ENCODE peak calls at places on chromosome 11, in five cellular contexts. D, O, N, H and A are unnamed samples. For H3F3A and H3K4me1, the result is how much of the 10 kb centered on the place peaks cover.

GRCh38 chr11:71393283-71393682 is 54.9 kb downstream of the DHCR7 start:
- DNase-seq in D (no peak), O (no peak), N (no peak), H (no peak), A (no peak)

GRCh38 chr11:133227674-133228111 is 304.6 kb downstream of the OPCML start:
- DNase-seq in D (no peak), O (no peak), N (no peak), H (no peak), A (peak)

GRCh38 chr11:100789500-100789899 is 102.4 kb downstream of the ARHGAP42 start:
- DNase-seq in D (no peak), O (peak), N (no peak), H (no peak), A (no peak)

GRCh38 chr11:110529043-110529442 is 99.3 kb downstream of the FDX1 start:
- DNase-seq in D (peak), O (peak), N (peak), H (peak), A (peak)

GRCh38 chr11:134712228-134713145 is 300.4 kb upstream of the B3GAT1 start:
- DNase-seq in D (no peak), O (no peak), N (no peak), H (no peak), A (no peak)

GRCh38 chr11:125886997-125887372 is 483 bp upstream of the HYLS1 start:
- DNase-seq in D (peak), O (peak), N (peak), H (peak), A (no peak)

GRCh38 chr11:57903441-57904123 is 120.1 kb upstream of the OR9Q1 start:
- DNase-seq in D (peak), O (peak), N (peak), H (no peak), A (no peak)

GRCh38 chr11:56977324-56977723 is 11.4 kb upstream of the OR5AK2 start:
- DNase-seq in D (no peak), O (no peak), N (no peak), H (no peak), A (no peak)

GRCh38 chr11:46414899-46415298 is 23.3 kb upstream of the CHRM4 start:
- DNase-seq in D (no peak), O (no peak), N (no peak), H (no peak), A (no peak)

GRCh38 chr11:62602141-62603071 is 741 bp upstream of the MTA2 start:
- DNase-seq in D (peak), O (peak), N (no peak), H (no peak), A (peak)

GRCh38 chr11:16047073-16047472 is 309.3 kb downstream of the SOX6 start:
- DNase-seq in D (no peak), O (no peak), N (no peak), H (no peak), A (no peak)

GRCh38 chr11:75291741-75292140 is 51.2 kb downstream of the TPBGL start:
- DNase-seq in D (no peak), O (no peak), N (no peak), H (no peak), A (no peak)

GRCh38 chr11:13415201-13415600 is 47.8 kb downstream of the BTBD10 start:
- DNase-seq in D (no peak), O (peak), N (no peak), H (no peak), A (no peak)

DNA sequence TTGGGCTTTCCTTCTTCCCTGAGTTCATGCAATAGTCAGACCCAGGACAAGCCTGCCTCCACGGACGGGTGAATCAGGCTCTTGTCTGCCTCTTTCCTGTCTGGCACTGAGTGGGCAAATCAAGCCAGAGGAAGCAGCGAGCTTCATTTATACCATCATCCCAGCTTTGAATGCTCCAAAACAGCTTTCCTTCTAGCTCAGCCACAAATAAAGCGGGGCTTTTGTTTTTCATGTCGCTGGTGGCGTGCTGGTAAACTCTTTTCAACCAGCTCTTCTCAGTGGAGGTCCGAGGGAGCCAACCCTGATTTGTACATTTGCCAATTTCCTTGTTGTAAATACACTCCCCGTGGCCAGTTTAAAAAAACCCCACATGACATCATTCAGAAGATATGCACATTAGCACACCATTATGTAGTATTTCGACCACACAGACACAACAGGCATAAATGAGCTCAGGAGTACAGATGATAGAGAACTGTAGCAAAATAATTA is 8.6 kb downstream of the C11orf91 start:
- DNase-seq in D (peak), O (peak), N (peak), H (no peak), A (peak)
- H3F3A ChIP-seq in D (half or more), O (under half), N (half or more), H (under half), A (under half)

GRCh38 chr11:12414641-12415040 is 37.3 kb downstream of the PARVA start:
- DNase-seq in D (peak), O (no peak), N (no peak), H (no peak), A (no peak)
- H3K4me1 ChIP-seq in D (half or more), O (under half), N (under half), H (under half), A (under half)

DNA sequence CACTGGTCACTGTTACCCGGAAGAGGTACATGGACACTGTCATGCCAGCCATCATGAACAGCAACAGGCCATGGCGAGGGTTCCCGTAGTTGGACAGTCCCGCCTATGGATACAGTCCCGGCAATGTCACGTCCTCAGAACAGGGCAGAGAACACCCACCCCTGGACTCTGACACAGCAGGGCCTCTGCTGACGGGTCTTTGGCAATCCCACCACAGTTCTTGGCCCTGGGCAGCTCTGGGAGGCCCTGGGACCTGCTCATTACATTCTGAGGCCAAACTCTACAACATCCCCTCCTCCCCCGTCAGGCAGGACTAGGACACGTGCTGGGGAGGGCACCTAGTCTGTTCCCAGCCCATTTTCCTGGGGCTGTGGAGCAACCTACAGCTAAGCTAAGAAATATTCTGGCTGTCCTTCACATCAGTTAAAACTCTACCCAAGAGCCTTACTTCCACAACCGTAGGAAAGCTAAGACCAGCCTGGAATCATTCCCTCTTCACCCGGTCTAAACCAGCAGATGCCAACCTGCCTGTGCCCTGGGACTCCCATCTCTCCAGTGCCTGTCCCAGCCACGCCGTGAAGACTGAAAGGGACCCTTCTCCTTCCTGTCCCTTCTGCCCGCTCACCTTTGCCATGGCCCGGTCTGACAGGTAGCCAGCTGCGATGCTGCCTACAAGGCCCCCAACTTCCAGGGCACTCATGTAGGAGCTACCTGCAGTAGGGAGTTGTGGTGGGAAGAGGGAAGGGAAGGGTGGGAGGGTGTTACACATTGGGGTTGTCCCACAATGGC is 4.5 kb downstream of the SLC37A4 start:
- DNase-seq in D (no peak), O (no peak), N (no peak), H (no peak), A (no peak)
- H3F3A ChIP-seq in D (under half), O (under half), N (under half), H (under half), A (under half)

GRCh38 chr11:67269401-67270255 is 3.4 kb downstream of the GRK2 start:
- DNase-seq in D (no peak), O (no peak), N (no peak), H (no peak), A (no peak)

GRCh38 chr11:67271548-67272284 is 5.4 kb downstream of the GRK2 start:
- DNase-seq in D (no peak), O (no peak), N (no peak), H (no peak), A (no peak)

GRCh38 chr11:67272327-67273259 is 6.3 kb downstream of the GRK2 start:
- DNase-seq in D (no peak), O (no peak), N (no peak), H (no peak), A (no peak)

GRCh38 chr11:67270256-67271211 is 4.3 kb downstream of the GRK2 start:
- DNase-seq in D (no peak), O (no peak), N (no peak), H (no peak), A (peak)

GRCh38 chr11:67271212-67271547 is 4.9 kb downstream of the GRK2 start:
- DNase-seq in D (no peak), O (no peak), N (no peak), H (no peak), A (no peak)
- H3K4me1 ChIP-seq in D (under half), O (under half), N (under half), H (half or more), A (under half)

DNA sequence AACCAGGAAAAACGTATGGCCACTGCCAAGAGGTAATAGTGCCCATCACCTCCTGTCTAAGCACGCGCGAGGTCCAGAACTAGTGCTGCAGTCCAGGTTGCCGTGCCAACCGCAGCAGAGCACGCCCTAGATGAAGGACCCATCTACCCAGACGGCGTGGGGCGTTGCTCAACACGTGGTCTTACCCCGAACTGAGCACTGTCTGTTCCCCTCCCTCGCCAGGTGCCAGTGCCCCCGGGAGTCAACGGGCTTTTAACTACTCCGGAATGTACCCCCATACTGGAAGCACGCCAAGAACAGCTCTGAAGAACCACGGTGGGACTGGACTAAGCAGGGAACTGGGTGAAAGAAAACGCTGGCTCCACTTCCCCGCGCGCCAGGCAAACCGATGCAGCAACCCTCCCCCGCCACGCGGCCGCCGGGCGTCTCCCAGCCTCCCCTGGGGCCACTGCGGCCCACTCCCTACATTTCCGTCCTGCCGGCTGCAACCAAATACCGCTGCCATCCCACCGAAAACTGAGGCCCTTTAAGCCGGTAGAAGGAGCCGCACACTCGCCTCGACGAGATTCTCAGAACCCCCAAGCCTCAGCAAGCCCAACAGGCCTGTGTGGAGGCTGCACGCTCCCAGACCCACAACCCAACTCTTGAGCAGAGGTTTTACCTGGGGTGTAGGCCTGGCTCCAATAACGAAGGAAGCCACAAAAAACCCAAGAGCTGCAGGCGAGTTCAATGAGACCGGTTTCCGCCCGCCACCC is at the start of gene HSPA8:
- DNase-seq in D (peak), O (peak), N (peak), H (peak), A (peak)
- H3F3A ChIP-seq in D (half or more), O (half or more), N (half or more), H (half or more), A (half or more)

GRCh38 chr11:2393111-2393868 is 7.3 kb upstream of the TSSC4 start:
- DNase-seq in D (no peak), O (no peak), N (no peak), H (no peak), A (no peak)
- H3K4me1 ChIP-seq in D (under half), O (under half), N (under half), H (under half), A (under half)

GRCh38 chr11:73995731-73996130 is 13.1 kb upstream of the UCP2 start:
- DNase-seq in D (no peak), O (no peak), N (no peak), H (no peak), A (no peak)

GRCh38 chr11:73995247-73995646 is 12.6 kb upstream of the UCP2 start:
- DNase-seq in D (peak), O (no peak), N (no peak), H (no peak), A (no peak)

GRCh38 chr11:73998846-73999575 is 9.9 kb downstream of the UCP3 start:
- DNase-seq in D (no peak), O (no peak), N (no peak), H (no peak), A (no peak)

GRCh38 chr11:73996161-73996747 is 12.6 kb downstream of the UCP3 start:
- DNase-seq in D (no peak), O (peak), N (no peak), H (no peak), A (no peak)

DNA sequence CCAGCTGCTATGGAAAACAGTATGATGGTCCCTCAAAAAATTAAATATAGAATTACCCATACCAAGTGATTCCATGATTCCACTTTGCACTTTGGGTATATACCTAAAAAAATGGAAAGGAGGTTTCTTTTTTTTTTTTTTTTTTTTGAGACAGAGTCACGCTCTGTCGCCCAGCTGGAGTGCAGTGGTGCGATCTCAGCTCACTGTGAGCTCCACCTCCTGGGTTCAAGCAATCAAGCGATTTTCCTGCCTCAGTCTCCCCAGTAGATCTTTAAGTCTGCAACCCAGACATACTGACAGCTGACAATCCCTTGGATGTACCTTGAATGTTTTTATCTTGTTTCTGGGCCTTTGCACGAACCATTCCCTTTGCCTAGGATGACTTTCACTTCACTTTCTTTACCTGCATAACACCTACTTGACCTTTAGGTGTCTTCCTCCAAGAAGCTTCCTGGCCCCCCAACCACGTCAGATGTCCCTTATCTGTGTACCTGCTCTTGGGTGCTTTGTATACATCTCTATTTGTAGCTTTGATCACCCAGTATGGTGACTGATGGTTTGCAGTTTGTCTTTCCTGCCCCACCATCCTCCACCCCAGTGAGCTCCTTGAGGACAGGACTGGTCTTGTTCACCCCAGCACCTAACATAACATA is 11.6 kb downstream of the UCP3 start:
- DNase-seq in D (no peak), O (no peak), N (no peak), H (no peak), A (no peak)
- H3F3A ChIP-seq in D (under half), O (under half), N (under half), H (under half), A (under half)

GRCh38 chr11:128462189-128462588 is 125.2 kb downstream of the ETS1 start:
- DNase-seq in D (no peak), O (no peak), N (no peak), H (no peak), A (no peak)

GRCh38 chr11:128463386-128463829 is 124.0 kb downstream of the ETS1 start:
- DNase-seq in D (peak), O (no peak), N (no peak), H (no peak), A (no peak)

GRCh38 chr11:128463975-128464374 is 123.4 kb downstream of the ETS1 start:
- DNase-seq in D (no peak), O (no peak), N (no peak), H (no peak), A (no peak)

GRCh38 chr11:128464878-128465277 is 122.5 kb downstream of the ETS1 start:
- DNase-seq in D (no peak), O (no peak), N (no peak), H (no peak), A (no peak)

GRCh38 chr11:128462802-128463385 is 124.5 kb downstream of the ETS1 start:
- DNase-seq in D (no peak), O (no peak), N (no peak), H (no peak), A (peak)
- H3K4me1 ChIP-seq in D (under half), O (under half), N (under half), H (under half), A (under half)

GRCh38 chr11:122103366-122103765 is 12.6 kb downstream of the BLID start:
- DNase-seq in D (peak), O (no peak), N (no peak), H (no peak), A (no peak)
- H3F3A ChIP-seq in D (half or more), O (under half), N (under half), H (under half), A (under half)

GRCh38 chr11:114134870-114135269 is 75.4 kb downstream of the ZBTB16 start:
- DNase-seq in D (peak), O (peak), N (no peak), H (no peak), A (no peak)
- H3K4me1 ChIP-seq in D (half or more), O (under half), N (under half), H (under half), A (under half)